ENCODE peak calls at places on chromosomes 12 and 14, in eight cellular contexts. U is PC-9; H is endothelial cell of umbilical vein; T is activated CD8-positive, alpha-beta T cell treated with anti-CD3 and anti-CD28 coated beads for 36 hours; E is left ventricle myocardium inferior; X is stomach; O is epithelial cell of esophagus; W is GM20000. R is an unnamed sample.

GRCh38 chr14:54026671-54027070 is 70.0 kb upstream of the BMP4 start:
- DNase-seq in W (no peak), E (no peak), O (no peak), U (no peak), H (no peak), T (no peak), X (no peak), R (no peak)

GRCh38 chr12:54217774-54218221 is 29.0 kb upstream of the SMUG1 start:
- DNase-seq in U (no peak), E (peak; percentile 24), O (peak; percentile 44), W (peak; percentile 43), T (peak; percentile 45), X (peak; percentile 32), H (no peak), R (no peak)

GRCh38 chr12:26651566-26652188 is 181.3 kb downstream of the ITPR2 start:
- DNase-seq in E (no peak), O (peak; percentile 69), W (peak; percentile 26), T (peak; percentile 60), U (peak; percentile 77), X (peak; percentile 45), H (peak; percentile 75), R (no peak)

GRCh38 chr14:68458840-68459469 is 333.9 kb downstream of the ZFP36L1 start:
- DNase-seq in U (peak; percentile 85), O (peak; percentile 87), W (no peak), E (peak; percentile 45), T (no peak), H (peak; percentile 98), X (peak; percentile 72), R (no peak)

GRCh38 chr12:45509187-45509586 is 220.3 kb upstream of the ARID2 start:
- DNase-seq in U (no peak), O (peak; percentile 14), T (peak; percentile 38), X (no peak), H (no peak), W (no peak), E (no peak), R (no peak)

GRCh38 chr14:47846008-47846407 is 170.6 kb upstream of the MDGA2 start:
- DNase-seq in O (no peak), X (no peak), E (no peak), U (no peak), T (no peak), W (no peak), H (no peak), R (no peak)

GRCh38 chr14:38553586-38553985 is 297.7 kb upstream of the CLEC14A start:
- DNase-seq in H (peak; percentile 77), W (no peak), E (no peak), U (no peak), T (no peak), X (no peak), O (no peak), R (no peak)

GRCh38 chr14:54566410-54567223 is at the start of gene SAMD4A:
- DNase-seq in H (peak; percentile 84), U (peak; percentile 81), X (peak; percentile 67), T (peak; percentile 73), W (peak; percentile 84), O (peak; percentile 83), E (peak; percentile 82), R (peak; percentile 92)

GRCh38 chr14:23894687-23895419 is 58.7 kb upstream of the DHRS4 start:
- DNase-seq in O (no peak), W (no peak), H (no peak), T (no peak), U (no peak), X (no peak), E (no peak), R (no peak)

GRCh38 chr14:23899788-23900187 is 53.8 kb upstream of the DHRS4 start:
- DNase-seq in U (no peak), X (no peak), O (no peak), W (no peak), E (no peak), H (no peak), T (no peak), R (no peak)

DNA sequence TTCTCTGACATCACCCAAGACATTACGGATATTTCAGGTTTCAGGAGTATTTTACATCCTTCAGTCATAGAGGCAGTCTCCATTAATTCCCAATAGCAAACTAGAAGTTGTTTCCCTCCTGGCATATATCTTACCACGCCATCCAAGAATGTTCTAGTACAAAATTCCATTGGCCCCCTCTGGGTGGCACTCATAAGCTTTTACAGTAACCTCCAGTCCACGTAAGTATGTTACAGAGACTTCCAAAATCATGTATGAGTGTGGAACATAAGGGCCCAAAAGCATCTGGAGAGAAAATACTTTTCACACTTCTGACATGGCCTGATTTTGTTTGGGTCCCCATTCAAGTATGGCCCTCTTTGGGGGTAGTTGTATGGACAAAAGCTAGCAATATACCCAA is 58.1 kb upstream of the DHRS4 start:
- DNase-seq in O (no peak), E (no peak), U (no peak), H (no peak), T (no peak), W (no peak), X (no peak), R (no peak)
- TF ChIP-seq CTCF in O (no peak), E (no peak), U (no peak), H (no peak), T (no peak), W (no peak), X (no peak), R (no peak)

GRCh38 chr12:100058482-100059029 is 73.8 kb upstream of the ANKS1B start:
- DNase-seq in X (no peak), H (peak; percentile 94), W (peak; percentile 20), T (no peak), E (no peak), O (peak; percentile 79), U (no peak), R (no peak)
- TF ChIP-seq CTCF in X (no peak), H (peak; percentile 24), W (no peak), T (no peak), E (no peak), O (peak; percentile 45), U (no peak), R (peak; percentile 46)

GRCh38 chr12:66942741-66943465 is 264.0 kb upstream of the GRIP1 start:
- DNase-seq in O (no peak), W (no peak), X (no peak), H (no peak), E (no peak), T (no peak), U (no peak), R (no peak)
- TF ChIP-seq CTCF in O (no peak), W (no peak), X (no peak), H (no peak), E (no peak), T (no peak), U (no peak), R (no peak)

DNA sequence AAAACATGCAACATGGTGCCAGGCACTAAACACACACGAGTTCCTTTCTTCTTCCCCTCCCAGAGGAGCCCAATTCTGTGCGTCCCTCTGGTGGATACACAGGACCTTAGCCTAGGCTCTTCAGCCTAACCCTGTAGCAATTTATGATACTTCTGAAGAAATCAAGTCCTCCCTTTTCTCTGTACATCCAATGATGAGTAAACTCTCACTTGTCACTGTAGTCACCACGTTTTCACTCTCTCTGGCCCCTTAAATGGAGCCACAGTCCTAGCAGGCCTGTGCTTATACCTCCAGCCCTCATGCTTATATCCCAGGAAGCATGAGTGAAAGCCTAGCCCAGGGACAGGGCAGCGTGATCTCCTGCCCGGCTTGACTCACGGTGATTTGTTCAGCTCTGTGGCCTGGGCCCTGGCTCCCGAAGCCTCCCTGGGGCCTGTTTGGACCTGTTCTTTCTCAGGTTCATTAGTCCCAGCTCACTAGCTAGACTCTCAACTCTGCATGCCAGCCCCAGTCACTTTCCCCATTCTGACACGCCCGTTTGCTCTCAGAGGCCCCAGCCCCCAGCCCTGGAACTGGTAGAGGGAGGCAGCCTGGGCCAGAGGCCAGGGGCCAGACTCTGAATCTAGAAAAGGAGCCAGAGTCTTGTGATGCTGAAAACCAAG is 24.1 kb upstream of the PLEKHG3 start:
- DNase-seq in E (no peak), O (peak; percentile 99), U (peak; percentile 61), W (no peak), X (peak; percentile 48), T (no peak), H (no peak), R (no peak)
- TF ChIP-seq CTCF in E (no peak), O (no peak), U (no peak), W (no peak), X (no peak), T (no peak), H (no peak), R (no peak)

GRCh38 chr12:55940065-55940732 is 9.2 kb downstream of the DGKA start:
- DNase-seq in O (peak; percentile 91), T (peak; percentile 90), H (peak; percentile 85), X (peak; percentile 91), W (peak; percentile 88), U (peak; percentile 87), E (peak; percentile 81), R (peak; percentile 94)
- TF ChIP-seq CTCF in O (peak; percentile 92), T (peak; percentile 84), H (peak; percentile 89), X (peak; percentile 90), W (peak; percentile 71), U (peak; percentile 86), E (peak; percentile 96), R (peak; percentile 93)

DNA sequence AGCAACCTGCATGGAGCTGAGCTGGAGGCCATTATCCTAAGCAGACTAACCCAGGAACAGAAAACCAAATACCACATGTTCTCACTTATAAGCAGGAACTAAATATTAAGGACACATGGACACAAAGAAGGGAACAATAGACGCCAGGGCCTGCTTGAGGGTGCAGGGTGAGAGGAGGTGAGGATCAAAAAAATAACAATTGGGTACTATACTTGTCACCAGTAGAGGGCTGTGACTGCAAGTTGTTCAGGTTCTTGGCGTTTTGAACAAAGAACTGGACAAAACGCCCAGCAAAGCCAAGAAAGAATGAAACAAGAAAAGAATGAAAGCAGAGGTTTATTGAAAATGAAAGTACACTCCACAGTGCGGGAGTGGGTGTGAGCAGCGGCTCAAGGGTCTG is 208.5 kb upstream of the NEDD1 start:
- DNase-seq in H (no peak), O (no peak), E (no peak), X (no peak), U (no peak), W (no peak), T (no peak), R (no peak)
- TF ChIP-seq CTCF in H (no peak), O (peak; percentile 19), E (no peak), X (no peak), U (peak; percentile 46), W (no peak), T (no peak), R (no peak)

DNA sequence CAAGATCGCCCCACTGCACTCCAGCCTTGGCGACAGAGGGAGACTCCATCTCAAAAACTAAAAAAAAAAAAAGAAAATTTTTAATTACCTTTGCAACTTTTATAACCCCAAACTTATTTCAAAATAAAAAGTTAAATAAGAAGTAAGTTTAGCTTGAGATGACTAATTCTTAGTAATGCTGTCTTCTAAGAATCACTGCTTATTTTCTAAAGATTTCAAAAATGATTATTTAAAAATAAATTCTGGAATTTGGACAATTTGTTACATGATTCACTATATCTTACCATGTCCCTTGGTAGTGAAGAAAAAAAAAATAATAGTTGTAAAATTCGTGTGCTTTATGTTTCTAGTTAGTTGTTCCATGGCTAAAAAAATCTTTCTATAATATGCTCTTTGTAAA is 11.6 kb upstream of the HECTD1 start:
- DNase-seq in H (no peak), X (no peak), U (no peak), E (no peak), T (no peak), W (no peak), O (no peak), R (no peak)
- TF ChIP-seq CTCF in H (no peak), X (no peak), U (no peak), E (no peak), T (no peak), W (no peak), O (no peak), R (no peak)

R was measured in osteocyte.